ENCODE peak calls at places on chromosomes 7 and 10, in eight cellular contexts. One of them, this sample, is unnamed.

GRCh38 chr10:47031953-47032465 is 120.8 kb downstream of the PTPN20 start:
- DNase-seq in GM23338: no peak
- DNase-seq in SK-N-SH: no peak
- DNase-seq in GM12878: no peak
- DNase-seq in A549: no peak
- DNase-seq in K562: no peak
- DNase-seq in Panc1: no peak
- DNase-seq in HL-60: no peak
- DNase-seq in this sample: no peak

GRCh38 chr10:46228076-46229071 is 58.4 kb upstream of the ANTXRL start:
- DNase-seq in K562: peak
- DNase-seq in SK-N-SH: peak
- DNase-seq in Panc1: peak
- DNase-seq in A549: peak
- DNase-seq in GM12878: no peak
- DNase-seq in GM23338: peak
- DNase-seq in HL-60: peak
- DNase-seq in this sample: peak

GRCh38 chr7:142560166-142560565 is 189.1 kb upstream of the PRSS1 start:
- DNase-seq in GM23338: no peak
- DNase-seq in HL-60: no peak
- DNase-seq in Panc1: no peak
- DNase-seq in A549: no peak
- DNase-seq in GM12878: no peak
- DNase-seq in K562: no peak
- DNase-seq in SK-N-SH: no peak
- DNase-seq in this sample: no peak

GRCh38 chr7:98021588-98022351 is 31.8 kb upstream of the OCM2 start:
- DNase-seq in A549: peak
- DNase-seq in GM23338: peak
- DNase-seq in Panc1: peak
- DNase-seq in K562: peak
- DNase-seq in GM12878: no peak
- DNase-seq in HL-60: peak
- DNase-seq in SK-N-SH: peak
- DNase-seq in this sample: peak

GRCh38 chr10:77531441-77532001 is 106.1 kb downstream of the KCNMA1 start:
- DNase-seq in GM23338: no peak
- DNase-seq in K562: no peak
- DNase-seq in SK-N-SH: no peak
- DNase-seq in GM12878: no peak
- DNase-seq in Panc1: peak
- DNase-seq in HL-60: no peak
- DNase-seq in A549: peak
- DNase-seq in this sample: peak

GRCh38 chr7:158366916-158367633 is 220.5 kb downstream of the PTPRN2 start:
- DNase-seq in SK-N-SH: peak
- DNase-seq in Panc1: no peak
- DNase-seq in GM12878: no peak
- DNase-seq in A549: no peak
- DNase-seq in GM23338: no peak
- DNase-seq in K562: no peak
- DNase-seq in HL-60: no peak
- DNase-seq in this sample: no peak

GRCh38 chr7:131131012-131131745 is 196.5 kb upstream of the MKLN1 start:
- DNase-seq in Panc1: no peak
- DNase-seq in K562: no peak
- DNase-seq in A549: no peak
- DNase-seq in SK-N-SH: no peak
- DNase-seq in GM23338: no peak
- DNase-seq in HL-60: no peak
- DNase-seq in GM12878: no peak
- DNase-seq in this sample: no peak

GRCh38 chr7:40716052-40716451 is 581.2 kb downstream of the SUGCT start:
- DNase-seq in A549: no peak
- DNase-seq in HL-60: no peak
- DNase-seq in K562: no peak
- DNase-seq in GM23338: no peak
- DNase-seq in Panc1: no peak
- DNase-seq in GM12878: no peak
- DNase-seq in SK-N-SH: no peak
- DNase-seq in this sample: no peak

DNA sequence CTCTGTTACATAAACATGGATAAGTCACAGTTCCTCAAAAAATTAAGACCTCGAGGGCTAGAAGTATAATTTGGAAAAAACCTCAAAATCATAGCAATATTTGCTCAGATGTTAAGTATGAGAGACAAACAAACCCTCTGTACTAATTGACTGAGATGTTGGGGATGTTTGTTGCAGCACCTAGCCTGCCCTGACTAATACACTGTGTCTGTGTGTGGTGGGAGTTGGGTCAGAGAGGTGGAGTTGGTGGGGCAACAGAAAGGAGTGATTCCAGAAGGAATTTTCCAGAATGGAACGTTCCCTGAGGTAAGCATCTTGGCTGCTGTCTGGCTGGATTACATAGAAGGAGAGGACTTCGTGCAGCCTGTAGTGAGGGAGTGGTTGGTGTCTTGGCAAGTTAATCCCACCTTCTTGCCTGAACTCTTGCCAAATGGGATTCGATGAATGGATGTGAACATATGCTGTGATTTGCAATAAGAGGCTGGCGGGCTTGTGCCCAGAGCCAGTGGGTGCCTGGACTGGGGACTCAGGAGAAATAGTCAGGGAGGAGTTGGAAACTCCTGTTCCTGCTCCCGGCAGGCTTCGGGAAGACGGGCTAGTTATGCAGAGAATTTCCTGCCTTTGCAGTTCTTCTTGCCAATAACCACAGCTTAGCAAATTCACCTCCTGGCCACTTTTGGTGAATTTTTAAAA is 9.3 kb upstream of the FAM180A start:
- DNase-seq in GM12878: no peak
- DNase-seq in SK-N-SH: no peak
- DNase-seq in GM23338: no peak
- DNase-seq in HL-60: no peak
- DNase-seq in A549: no peak
- DNase-seq in K562: no peak
- DNase-seq in Panc1: no peak
- DNase-seq in this sample: no peak
- TF ChIP-seq REST in GM12878: no peak
- TF ChIP-seq REST in SK-N-SH: no peak
- TF ChIP-seq REST in GM23338: no peak
- TF ChIP-seq REST in HL-60: no peak
- TF ChIP-seq REST in A549: no peak
- TF ChIP-seq REST in K562: no peak
- TF ChIP-seq REST in Panc1: no peak
- TF ChIP-seq REST in this sample: no peak

GRCh38 chr7:36103837-36104561 is 49.1 kb upstream of the EEPD1 start:
- DNase-seq in K562: no peak
- DNase-seq in SK-N-SH: no peak
- DNase-seq in GM23338: no peak
- DNase-seq in Panc1: no peak
- DNase-seq in A549: no peak
- DNase-seq in HL-60: no peak
- DNase-seq in GM12878: no peak
- DNase-seq in this sample: no peak

GRCh38 chr7:36107926-36108631 is 45.0 kb upstream of the EEPD1 start:
- DNase-seq in GM12878: no peak
- DNase-seq in GM23338: no peak
- DNase-seq in HL-60: no peak
- DNase-seq in A549: no peak
- DNase-seq in SK-N-SH: no peak
- DNase-seq in K562: no peak
- DNase-seq in Panc1: no peak
- DNase-seq in this sample: no peak

GRCh38 chr7:36110584-36110983 is 42.5 kb upstream of the EEPD1 start:
- DNase-seq in Panc1: no peak
- DNase-seq in K562: no peak
- DNase-seq in GM23338: no peak
- DNase-seq in A549: no peak
- DNase-seq in GM12878: no peak
- DNase-seq in HL-60: no peak
- DNase-seq in SK-N-SH: no peak
- DNase-seq in this sample: no peak

GRCh38 chr7:36112969-36113368 is 40.1 kb upstream of the EEPD1 start:
- DNase-seq in SK-N-SH: peak
- DNase-seq in GM23338: no peak
- DNase-seq in K562: no peak
- DNase-seq in A549: no peak
- DNase-seq in Panc1: no peak
- DNase-seq in HL-60: no peak
- DNase-seq in GM12878: no peak
- DNase-seq in this sample: no peak

GRCh38 chr7:36109013-36109627 is 43.9 kb upstream of the EEPD1 start:
- DNase-seq in Panc1: no peak
- DNase-seq in K562: no peak
- DNase-seq in A549: no peak
- DNase-seq in HL-60: no peak
- DNase-seq in GM23338: no peak
- DNase-seq in SK-N-SH: no peak
- DNase-seq in GM12878: no peak
- DNase-seq in this sample: no peak
- TF ChIP-seq REST in Panc1: no peak
- TF ChIP-seq REST in K562: no peak
- TF ChIP-seq REST in A549: no peak
- TF ChIP-seq REST in HL-60: no peak
- TF ChIP-seq REST in GM23338: no peak
- TF ChIP-seq REST in SK-N-SH: no peak
- TF ChIP-seq REST in GM12878: no peak
- TF ChIP-seq REST in this sample: no peak

GRCh38 chr7:27345964-27346363 is 103.4 kb downstream of the EVX1 start:
- DNase-seq in K562: no peak
- DNase-seq in GM23338: no peak
- DNase-seq in SK-N-SH: no peak
- DNase-seq in A549: peak
- DNase-seq in HL-60: no peak
- DNase-seq in GM12878: no peak
- DNase-seq in Panc1: no peak
- DNase-seq in this sample: no peak

GRCh38 chr7:27345164-27345887 is 102.7 kb downstream of the EVX1 start:
- DNase-seq in HL-60: no peak
- DNase-seq in GM23338: no peak
- DNase-seq in SK-N-SH: no peak
- DNase-seq in GM12878: no peak
- DNase-seq in K562: no peak
- DNase-seq in A549: no peak
- DNase-seq in Panc1: no peak
- DNase-seq in this sample: no peak

GRCh38 chr7:27343804-27344203 is 101.2 kb downstream of the EVX1 start:
- DNase-seq in Panc1: no peak
- DNase-seq in HL-60: no peak
- DNase-seq in GM23338: no peak
- DNase-seq in A549: no peak
- DNase-seq in K562: no peak
- DNase-seq in SK-N-SH: no peak
- DNase-seq in GM12878: no peak
- DNase-seq in this sample: no peak

GRCh38 chr7:27347261-27347610 is 104.6 kb downstream of the EVX1 start:
- DNase-seq in K562: no peak
- DNase-seq in HL-60: no peak
- DNase-seq in SK-N-SH: no peak
- DNase-seq in GM23338: no peak
- DNase-seq in Panc1: no peak
- DNase-seq in A549: no peak
- DNase-seq in GM12878: no peak
- DNase-seq in this sample: no peak

DNA sequence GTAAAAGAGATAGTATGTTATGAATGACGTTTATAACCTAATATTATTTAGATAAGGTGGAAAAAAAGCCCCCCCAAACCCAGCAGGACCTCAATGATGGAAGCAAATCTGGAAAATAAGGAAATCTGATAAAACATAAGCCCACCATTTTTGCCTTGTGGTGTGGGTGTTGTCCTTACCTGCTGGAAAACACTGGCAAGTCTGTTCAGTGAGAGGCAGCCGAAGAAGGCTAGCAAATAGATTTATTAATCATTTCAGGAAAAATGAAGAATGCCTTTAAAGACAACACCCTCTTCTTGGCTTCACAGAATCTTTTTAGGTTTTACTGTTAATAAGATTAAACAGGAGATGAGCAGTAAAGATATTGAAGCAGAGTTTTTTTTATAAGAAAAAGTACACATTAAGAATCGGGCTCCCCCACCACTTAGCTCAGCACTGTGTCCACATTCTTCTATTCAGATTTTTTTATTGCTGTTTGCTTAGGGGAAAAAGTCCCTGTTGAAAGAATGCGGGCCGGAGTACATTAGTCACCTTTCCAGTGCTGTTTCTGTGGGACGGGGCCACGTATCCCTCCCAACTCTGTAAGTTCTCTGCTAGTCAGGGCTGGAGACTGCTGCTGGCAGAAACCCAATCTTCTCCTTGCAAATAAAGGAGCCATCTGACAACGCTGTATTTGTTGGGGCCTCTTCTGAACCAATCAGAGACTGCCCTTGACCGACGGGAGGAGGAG is 104.1 kb downstream of the EVX1 start:
- DNase-seq in GM23338: peak
- DNase-seq in HL-60: no peak
- DNase-seq in K562: no peak
- DNase-seq in SK-N-SH: peak
- DNase-seq in GM12878: no peak
- DNase-seq in Panc1: peak
- DNase-seq in A549: peak
- DNase-seq in this sample: peak
- TF ChIP-seq REST in GM23338: no peak
- TF ChIP-seq REST in HL-60: no peak
- TF ChIP-seq REST in K562: no peak
- TF ChIP-seq REST in SK-N-SH: no peak
- TF ChIP-seq REST in GM12878: no peak
- TF ChIP-seq REST in Panc1: peak
- TF ChIP-seq REST in A549: no peak
- TF ChIP-seq REST in this sample: no peak

GRCh38 chr10:97396056-97396455 is 5.1 kb downstream of the RRP12 start:
- DNase-seq in K562: no peak
- DNase-seq in HL-60: no peak
- DNase-seq in A549: no peak
- DNase-seq in SK-N-SH: no peak
- DNase-seq in GM23338: no peak
- DNase-seq in GM12878: no peak
- DNase-seq in Panc1: no peak
- DNase-seq in this sample: no peak

GRCh38 chr10:97401455-97401919 is 347 bp upstream of the RRP12 start:
- DNase-seq in GM23338: peak
- DNase-seq in HL-60: no peak
- DNase-seq in GM12878: no peak
- DNase-seq in K562: no peak
- DNase-seq in SK-N-SH: no peak
- DNase-seq in A549: no peak
- DNase-seq in Panc1: no peak
- DNase-seq in this sample: no peak

GRCh38 chr10:97404044-97404443 is 2.9 kb upstream of the RRP12 start:
- DNase-seq in K562: no peak
- DNase-seq in GM12878: no peak
- DNase-seq in A549: no peak
- DNase-seq in GM23338: no peak
- DNase-seq in HL-60: no peak
- DNase-seq in SK-N-SH: no peak
- DNase-seq in Panc1: no peak
- DNase-seq in this sample: no peak

GRCh38 chr10:97400665-97401454 is at the start of gene RRP12:
- DNase-seq in SK-N-SH: peak
- DNase-seq in GM23338: peak
- DNase-seq in HL-60: peak
- DNase-seq in A549: peak
- DNase-seq in Panc1: peak
- DNase-seq in K562: peak
- DNase-seq in GM12878: peak
- DNase-seq in this sample: peak

DNA sequence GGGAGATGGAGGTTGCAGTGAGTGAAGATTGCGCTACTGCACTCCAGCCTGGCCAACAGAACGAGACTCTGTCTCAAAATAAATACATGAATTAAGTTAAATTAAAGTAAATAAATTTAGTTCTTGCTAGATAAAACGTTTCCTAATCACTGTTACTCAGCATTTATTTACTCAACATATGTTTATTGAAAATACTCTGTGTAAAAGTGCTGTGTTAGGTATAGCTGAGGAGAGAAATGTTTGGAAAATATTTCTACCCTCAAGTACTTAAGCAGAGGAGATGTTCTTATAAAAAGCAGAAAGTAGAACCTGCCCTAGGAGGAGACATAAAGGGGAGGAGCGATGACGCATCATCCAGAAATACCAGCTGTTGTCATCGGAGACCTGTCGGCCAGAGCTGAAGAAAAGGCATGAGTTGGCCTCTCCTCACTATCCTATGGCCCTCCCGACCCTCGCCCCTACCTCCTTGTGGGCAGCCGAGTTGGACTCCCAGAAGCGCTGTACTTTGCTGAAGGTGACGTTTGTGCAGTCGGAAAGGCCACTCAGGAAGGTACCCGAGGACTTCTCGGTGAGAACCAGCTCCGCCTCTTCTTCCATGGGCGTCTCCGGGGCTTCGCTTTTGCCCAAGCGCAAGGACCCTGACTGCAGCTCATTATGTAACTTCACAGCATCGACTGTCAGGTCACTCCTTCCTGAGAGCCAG is 1.1 kb downstream of the RRP12 start:
- DNase-seq in SK-N-SH: peak
- DNase-seq in GM12878: no peak
- DNase-seq in Panc1: peak
- DNase-seq in A549: peak
- DNase-seq in GM23338: peak
- DNase-seq in HL-60: peak
- DNase-seq in K562: peak
- DNase-seq in this sample: peak
- TF ChIP-seq REST in SK-N-SH: no peak
- TF ChIP-seq REST in GM12878: no peak
- TF ChIP-seq REST in Panc1: no peak
- TF ChIP-seq REST in A549: peak
- TF ChIP-seq REST in GM23338: no peak
- TF ChIP-seq REST in HL-60: no peak
- TF ChIP-seq REST in K562: no peak
- TF ChIP-seq REST in this sample: no peak

This sample was measured in HCT116.